ENCODE peak calls at places on chromosomes 6 and 20, in ten cellular contexts. One of them, this sample, is unnamed.
A peak's percentile ranks its signal among the peaks of the same experiment; 100 is the strongest.

GRCh38 chr6:70180183-70180903 is 122.5 kb downstream of the COL9A1 start:
- DNase-seq in psoas muscle: no peak
- DNase-seq in HFF-Myc: no peak
- DNase-seq in CD8-positive, alpha-beta T cell: no peak
- DNase-seq in foreskin fibroblast: peak; percentile 1
- DNase-seq in fibroblast of villous mesenchyme: no peak
- DNase-seq in AG04450: no peak
- DNase-seq in mammary epithelial cell: no peak
- DNase-seq in keratinocyte: no peak
- DNase-seq in heart left ventricle: no peak
- DNase-seq in this sample: no peak

GRCh38 chr6:29792123-29793035 is 35.2 kb upstream of the HLA-G start:
- DNase-seq in psoas muscle: peak; percentile 79
- DNase-seq in HFF-Myc: no peak
- DNase-seq in CD8-positive, alpha-beta T cell: peak; percentile 65
- DNase-seq in foreskin fibroblast: peak; percentile 50
- DNase-seq in fibroblast of villous mesenchyme: peak; percentile 7
- DNase-seq in AG04450: no peak
- DNase-seq in mammary epithelial cell: peak; percentile 48
- DNase-seq in keratinocyte: peak; percentile 32
- DNase-seq in heart left ventricle: peak; percentile 88
- DNase-seq in this sample: peak; percentile 10

GRCh38 chr20:61869750-61870507 is 195.8 kb downstream of the TAF4 start:
- DNase-seq in psoas muscle: no peak
- DNase-seq in HFF-Myc: no peak
- DNase-seq in CD8-positive, alpha-beta T cell: no peak
- DNase-seq in foreskin fibroblast: no peak
- DNase-seq in fibroblast of villous mesenchyme: no peak
- DNase-seq in AG04450: no peak
- DNase-seq in mammary epithelial cell: no peak
- DNase-seq in keratinocyte: no peak
- DNase-seq in heart left ventricle: peak; percentile 48
- DNase-seq in this sample: no peak

GRCh38 chr6:145734486-145735355 is 599 bp downstream of the EPM2A start:
- DNase-seq in psoas muscle: peak; percentile 89
- DNase-seq in HFF-Myc: peak; percentile 65
- DNase-seq in CD8-positive, alpha-beta T cell: peak; percentile 26
- DNase-seq in foreskin fibroblast: peak; percentile 97
- DNase-seq in fibroblast of villous mesenchyme: peak; percentile 89
- DNase-seq in AG04450: peak; percentile 59
- DNase-seq in mammary epithelial cell: peak; percentile 86
- DNase-seq in keratinocyte: no peak
- DNase-seq in heart left ventricle: peak; percentile 94
- DNase-seq in this sample: peak; percentile 94

GRCh38 chr6:43286995-43287716 is 10.9 kb upstream of the SLC22A7 start:
- DNase-seq in psoas muscle: no peak
- DNase-seq in HFF-Myc: no peak
- DNase-seq in CD8-positive, alpha-beta T cell: no peak
- DNase-seq in foreskin fibroblast: no peak
- DNase-seq in fibroblast of villous mesenchyme: no peak
- DNase-seq in AG04450: no peak
- DNase-seq in mammary epithelial cell: no peak
- DNase-seq in keratinocyte: no peak
- DNase-seq in heart left ventricle: peak; percentile 45
- DNase-seq in this sample: no peak

GRCh38 chr6:108736832-108737231 is 111.4 kb upstream of the ARMC2 start:
- DNase-seq in psoas muscle: peak; percentile 30
- DNase-seq in HFF-Myc: peak; percentile 50
- DNase-seq in CD8-positive, alpha-beta T cell: no peak
- DNase-seq in foreskin fibroblast: peak; percentile 91
- DNase-seq in fibroblast of villous mesenchyme: peak; percentile 68
- DNase-seq in AG04450: peak; percentile 50
- DNase-seq in mammary epithelial cell: peak; percentile 85
- DNase-seq in keratinocyte: peak; percentile 67
- DNase-seq in heart left ventricle: no peak
- DNase-seq in this sample: peak; percentile 82

GRCh38 chr6:1610497-1611321 is 994 bp downstream of the FOXC1 start:
- DNase-seq in psoas muscle: no peak
- DNase-seq in HFF-Myc: no peak
- DNase-seq in CD8-positive, alpha-beta T cell: no peak
- DNase-seq in foreskin fibroblast: peak; percentile 59
- DNase-seq in fibroblast of villous mesenchyme: no peak
- DNase-seq in AG04450: no peak
- DNase-seq in mammary epithelial cell: peak; percentile 54
- DNase-seq in keratinocyte: no peak
- DNase-seq in heart left ventricle: no peak
- DNase-seq in this sample: no peak

GRCh38 chr20:35768731-35769664 is 2.8 kb upstream of the PHF20 start:
- DNase-seq in psoas muscle: peak; percentile 99
- DNase-seq in HFF-Myc: peak; percentile 84
- DNase-seq in CD8-positive, alpha-beta T cell: no peak
- DNase-seq in foreskin fibroblast: peak; percentile 99
- DNase-seq in fibroblast of villous mesenchyme: peak; percentile 96
- DNase-seq in AG04450: peak; percentile 94
- DNase-seq in mammary epithelial cell: peak; percentile 96
- DNase-seq in keratinocyte: peak; percentile 92
- DNase-seq in heart left ventricle: peak; percentile 95
- DNase-seq in this sample: peak; percentile 98

GRCh38 chr6:116180375-116180774 is 54.4 kb upstream of the COL10A1 start:
- DNase-seq in psoas muscle: no peak
- DNase-seq in HFF-Myc: no peak
- DNase-seq in CD8-positive, alpha-beta T cell: no peak
- DNase-seq in foreskin fibroblast: no peak
- DNase-seq in fibroblast of villous mesenchyme: no peak
- DNase-seq in AG04450: no peak
- DNase-seq in mammary epithelial cell: no peak
- DNase-seq in keratinocyte: no peak
- DNase-seq in heart left ventricle: no peak
- DNase-seq in this sample: no peak

GRCh38 chr20:34709044-34709835 is 5.1 kb downstream of the TP53INP2 start:
- DNase-seq in psoas muscle: peak; percentile 85
- DNase-seq in HFF-Myc: no peak
- DNase-seq in CD8-positive, alpha-beta T cell: peak; percentile 66
- DNase-seq in foreskin fibroblast: peak; percentile 97
- DNase-seq in fibroblast of villous mesenchyme: peak; percentile 85
- DNase-seq in AG04450: no peak
- DNase-seq in mammary epithelial cell: peak; percentile 32
- DNase-seq in keratinocyte: no peak
- DNase-seq in heart left ventricle: peak; percentile 90
- DNase-seq in this sample: peak; percentile 75

GRCh38 chr6:169972736-169973135 is 221.3 kb downstream of the ERMARD start:
- DNase-seq in psoas muscle: no peak
- DNase-seq in HFF-Myc: no peak
- DNase-seq in CD8-positive, alpha-beta T cell: no peak
- DNase-seq in foreskin fibroblast: no peak
- DNase-seq in fibroblast of villous mesenchyme: no peak
- DNase-seq in AG04450: no peak
- DNase-seq in mammary epithelial cell: no peak
- DNase-seq in keratinocyte: no peak
- DNase-seq in heart left ventricle: peak; percentile 46
- DNase-seq in this sample: no peak

GRCh38 chr6:111663692-111664564 is 58.2 kb upstream of the TRAF3IP2 start:
- DNase-seq in psoas muscle: peak; percentile 66
- DNase-seq in HFF-Myc: no peak
- DNase-seq in CD8-positive, alpha-beta T cell: no peak
- DNase-seq in foreskin fibroblast: peak; percentile 81
- DNase-seq in fibroblast of villous mesenchyme: peak; percentile 69
- DNase-seq in AG04450: no peak
- DNase-seq in mammary epithelial cell: no peak
- DNase-seq in keratinocyte: no peak
- DNase-seq in heart left ventricle: peak; percentile 79
- DNase-seq in this sample: peak; percentile 62

GRCh38 chr20:46688151-46689081 is 828 bp downstream of the TP53RK start:
- DNase-seq in psoas muscle: no peak
- DNase-seq in HFF-Myc: no peak
- DNase-seq in CD8-positive, alpha-beta T cell: no peak
- DNase-seq in foreskin fibroblast: peak; percentile 58
- DNase-seq in fibroblast of villous mesenchyme: peak; percentile 76
- DNase-seq in AG04450: no peak
- DNase-seq in mammary epithelial cell: no peak
- DNase-seq in keratinocyte: no peak
- DNase-seq in heart left ventricle: no peak
- DNase-seq in this sample: peak; percentile 67

GRCh38 chr20:46683939-46684750 is 5.1 kb downstream of the TP53RK start:
- DNase-seq in psoas muscle: peak; percentile 42
- DNase-seq in HFF-Myc: peak; percentile 70
- DNase-seq in CD8-positive, alpha-beta T cell: no peak
- DNase-seq in foreskin fibroblast: peak; percentile 90
- DNase-seq in fibroblast of villous mesenchyme: peak; percentile 83
- DNase-seq in AG04450: peak; percentile 44
- DNase-seq in mammary epithelial cell: peak; percentile 80
- DNase-seq in keratinocyte: no peak
- DNase-seq in heart left ventricle: no peak
- DNase-seq in this sample: peak; percentile 87

GRCh38 chr20:46689754-46690085 is 476 bp upstream of the TP53RK start:
- DNase-seq in psoas muscle: no peak
- DNase-seq in HFF-Myc: no peak
- DNase-seq in CD8-positive, alpha-beta T cell: no peak
- DNase-seq in foreskin fibroblast: no peak
- DNase-seq in fibroblast of villous mesenchyme: no peak
- DNase-seq in AG04450: no peak
- DNase-seq in mammary epithelial cell: no peak
- DNase-seq in keratinocyte: no peak
- DNase-seq in heart left ventricle: no peak
- DNase-seq in this sample: no peak

GRCh38 chr20:46690219-46691111 is 1.2 kb upstream of the TP53RK start:
- DNase-seq in psoas muscle: no peak
- DNase-seq in HFF-Myc: no peak
- DNase-seq in CD8-positive, alpha-beta T cell: no peak
- DNase-seq in foreskin fibroblast: no peak
- DNase-seq in fibroblast of villous mesenchyme: no peak
- DNase-seq in AG04450: no peak
- DNase-seq in mammary epithelial cell: no peak
- DNase-seq in keratinocyte: no peak
- DNase-seq in heart left ventricle: no peak
- DNase-seq in this sample: peak; percentile 43

GRCh38 chr20:46689082-46689753 is at the start of gene TP53RK:
- DNase-seq in psoas muscle: peak; percentile 98
- DNase-seq in HFF-Myc: peak; percentile 100
- DNase-seq in CD8-positive, alpha-beta T cell: peak; percentile 89
- DNase-seq in foreskin fibroblast: peak; percentile 100
- DNase-seq in fibroblast of villous mesenchyme: peak; percentile 100
- DNase-seq in AG04450: peak; percentile 100
- DNase-seq in mammary epithelial cell: peak; percentile 100
- DNase-seq in keratinocyte: peak; percentile 100
- DNase-seq in heart left ventricle: peak; percentile 98
- DNase-seq in this sample: peak; percentile 100
- TF ChIP-seq CTCF in psoas muscle: peak; percentile 45
- TF ChIP-seq CTCF in HFF-Myc: no peak
- TF ChIP-seq CTCF in CD8-positive, alpha-beta T cell: no peak
- TF ChIP-seq CTCF in foreskin fibroblast: no peak
- TF ChIP-seq CTCF in fibroblast of villous mesenchyme: peak; percentile 15
- TF ChIP-seq CTCF in AG04450: peak; percentile 25
- TF ChIP-seq CTCF in mammary epithelial cell: peak; percentile 7
- TF ChIP-seq CTCF in keratinocyte: no peak
- TF ChIP-seq CTCF in heart left ventricle: peak; percentile 49
- TF ChIP-seq CTCF in this sample: peak; percentile 25

GRCh38 chr20:3733119-3733995 is 872 bp downstream of the HSPA12B start:
- DNase-seq in psoas muscle: no peak
- DNase-seq in HFF-Myc: no peak
- DNase-seq in CD8-positive, alpha-beta T cell: no peak
- DNase-seq in foreskin fibroblast: no peak
- DNase-seq in fibroblast of villous mesenchyme: no peak
- DNase-seq in AG04450: no peak
- DNase-seq in mammary epithelial cell: no peak
- DNase-seq in keratinocyte: no peak
- DNase-seq in heart left ventricle: peak; percentile 59
- DNase-seq in this sample: no peak
- H3K4me3 ChIP-seq in psoas muscle: peak overlapping the region; percentile 64
- H3K4me3 ChIP-seq in HFF-Myc: peak overlapping the region; percentile 29
- H3K4me3 ChIP-seq in CD8-positive, alpha-beta T cell: no peak overlapping the region
- H3K4me3 ChIP-seq in foreskin fibroblast: peak overlapping the region; percentile 57
- H3K4me3 ChIP-seq in fibroblast of villous mesenchyme: no peak overlapping the region
- H3K4me3 ChIP-seq in AG04450: no peak overlapping the region
- H3K4me3 ChIP-seq in mammary epithelial cell: no peak overlapping the region
- H3K4me3 ChIP-seq in keratinocyte: no peak overlapping the region
- H3K4me3 ChIP-seq in heart left ventricle: peak overlapping the region; percentile 51
- H3K4me3 ChIP-seq in this sample: no peak overlapping the region

DNA sequence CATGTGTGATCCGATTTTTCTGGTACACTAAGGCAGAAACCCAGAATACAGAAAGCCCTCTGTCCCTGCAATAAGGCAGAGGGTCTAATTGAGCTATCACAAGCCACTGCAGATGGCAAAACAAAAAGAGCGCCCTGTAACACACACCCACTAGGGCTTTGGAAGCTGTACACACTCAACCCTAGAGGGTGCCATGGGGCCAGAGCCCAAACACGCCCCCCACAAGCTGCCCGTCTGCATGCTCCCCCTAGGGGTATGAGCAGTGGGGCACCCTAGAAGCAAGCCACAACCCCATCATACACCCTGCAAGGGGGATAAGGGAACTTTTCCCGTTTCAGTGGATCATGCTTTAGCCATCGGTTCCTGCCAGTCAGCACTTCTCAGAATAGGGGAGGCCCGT is 62.2 kb upstream of the PDE10A start:
- DNase-seq in psoas muscle: no peak
- DNase-seq in HFF-Myc: no peak
- DNase-seq in CD8-positive, alpha-beta T cell: no peak
- DNase-seq in foreskin fibroblast: no peak
- DNase-seq in fibroblast of villous mesenchyme: no peak
- DNase-seq in AG04450: no peak
- DNase-seq in mammary epithelial cell: no peak
- DNase-seq in keratinocyte: no peak
- DNase-seq in heart left ventricle: no peak
- DNase-seq in this sample: no peak
- TF ChIP-seq CTCF in psoas muscle: no peak
- TF ChIP-seq CTCF in HFF-Myc: no peak
- TF ChIP-seq CTCF in CD8-positive, alpha-beta T cell: no peak
- TF ChIP-seq CTCF in foreskin fibroblast: no peak
- TF ChIP-seq CTCF in fibroblast of villous mesenchyme: no peak
- TF ChIP-seq CTCF in AG04450: no peak
- TF ChIP-seq CTCF in mammary epithelial cell: no peak
- TF ChIP-seq CTCF in keratinocyte: no peak
- TF ChIP-seq CTCF in heart left ventricle: no peak
- TF ChIP-seq CTCF in this sample: no peak

DNA sequence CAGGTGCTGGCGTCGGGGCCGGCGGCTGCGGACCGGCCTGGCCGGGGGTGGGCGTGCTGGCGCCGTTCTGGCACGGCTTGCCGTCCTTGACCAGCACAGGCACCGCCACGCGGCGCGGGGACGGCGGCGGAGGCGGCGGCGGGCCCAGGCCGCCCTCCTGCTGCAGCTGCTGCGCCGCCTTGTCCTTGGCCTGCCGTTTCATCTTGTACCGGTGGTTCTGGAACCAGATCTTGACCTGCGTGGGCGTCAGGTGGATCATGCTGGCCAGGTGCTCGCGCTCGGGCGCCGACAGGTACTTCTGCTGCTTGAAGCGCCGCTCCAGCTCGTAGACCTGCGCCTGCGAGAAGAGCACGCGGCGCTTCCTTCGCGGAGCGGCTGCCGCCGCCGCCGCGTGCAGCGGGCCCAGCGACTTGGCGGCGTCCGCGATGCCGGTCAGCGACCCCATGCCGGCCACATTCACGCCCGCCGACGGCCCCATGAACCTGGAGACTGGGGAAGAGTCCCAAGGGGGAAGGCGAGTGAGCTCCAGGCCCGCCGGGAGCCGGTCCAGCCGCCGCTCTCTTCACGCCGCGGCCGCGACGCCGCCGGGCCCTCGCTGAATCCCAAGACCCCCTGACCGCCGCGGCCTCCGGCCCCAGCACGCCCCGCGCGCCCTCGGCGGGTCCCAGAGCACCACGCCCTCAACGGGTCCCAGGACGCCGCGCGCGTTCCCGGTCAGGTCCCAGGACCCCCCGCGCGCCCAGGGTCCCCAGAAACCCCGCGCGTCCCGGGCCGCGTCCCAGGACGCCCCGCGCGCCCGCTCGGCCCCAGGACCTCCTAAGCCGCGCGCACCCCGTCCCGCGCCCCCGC is 1.1 kb downstream of the NKX2-4 start:
- DNase-seq in psoas muscle: no peak
- DNase-seq in HFF-Myc: no peak
- DNase-seq in CD8-positive, alpha-beta T cell: no peak
- DNase-seq in foreskin fibroblast: no peak
- DNase-seq in fibroblast of villous mesenchyme: no peak
- DNase-seq in AG04450: no peak
- DNase-seq in mammary epithelial cell: peak; percentile 25
- DNase-seq in keratinocyte: no peak
- DNase-seq in heart left ventricle: no peak
- DNase-seq in this sample: no peak
- H3K4me3 ChIP-seq in psoas muscle: peak overlapping the region; percentile 46
- H3K4me3 ChIP-seq in HFF-Myc: no peak overlapping the region
- H3K4me3 ChIP-seq in CD8-positive, alpha-beta T cell: no peak overlapping the region
- H3K4me3 ChIP-seq in foreskin fibroblast: no peak overlapping the region
- H3K4me3 ChIP-seq in fibroblast of villous mesenchyme: no peak overlapping the region
- H3K4me3 ChIP-seq in AG04450: no peak overlapping the region
- H3K4me3 ChIP-seq in mammary epithelial cell: no peak overlapping the region
- H3K4me3 ChIP-seq in keratinocyte: no peak overlapping the region
- H3K4me3 ChIP-seq in heart left ventricle: no peak overlapping the region
- H3K4me3 ChIP-seq in this sample: no peak overlapping the region